ENCODE peak calls at places on chromosomes 1 and 21, in five cellular contexts. Z is spleen, D is RWPE1, A is fibroblast of mammary gland, S is GM23338. G is an unnamed sample.

GRCh38 chr1:47522890-47523811 is 85.3 kb downstream of the FOXD2 start:
- DNase-seq in Z (no peak), D (no peak), A (no peak), S (no peak), G (no peak)

GRCh38 chr1:55257958-55258357 is 42.8 kb upstream of the USP24 start:
- DNase-seq in Z (no peak), D (no peak), A (no peak), S (no peak), G (no peak)

GRCh38 chr1:9886063-9886742 is 23.9 kb downstream of the CTNNBIP1 start:
- DNase-seq in Z (no peak), D (no peak), A (no peak), S (no peak), G (no peak)

GRCh38 chr21:39562791-39563770 is 49.7 kb upstream of the B3GALT5 start:
- DNase-seq in Z (no peak), D (no peak), A (no peak), S (no peak), G (no peak)

GRCh38 chr1:201828451-201828819 is 522 bp upstream of the IPO9 start:
- DNase-seq in Z (no peak), D (no peak), A (no peak), S (no peak), G (no peak)

GRCh38 chr1:165773324-165773965 is 4.8 kb upstream of the TMCO1 start:
- DNase-seq in Z (no peak), D (peak), A (peak), S (no peak), G (no peak)

GRCh38 chr1:224795591-224795990 is 133.9 kb upstream of the DNAH14 start:
- DNase-seq in Z (no peak), D (no peak), A (no peak), S (no peak), G (no peak)

GRCh38 chr1:155892801-155893200 is 18.3 kb downstream of the RIT1 start:
- DNase-seq in Z (no peak), D (peak), A (peak), S (no peak), G (no peak)

GRCh38 chr1:151814426-151814825 is 9.2 kb upstream of the LINGO4 start:
- DNase-seq in Z (no peak), D (no peak), A (no peak), S (no peak), G (no peak)

GRCh38 chr1:179781962-179782361 is 38.9 kb downstream of the FAM163A start:
- DNase-seq in Z (no peak), D (no peak), A (peak), S (no peak), G (no peak)

GRCh38 chr1:48853006-48853405 is 76.3 kb upstream of the BEND5 start:
- DNase-seq in Z (no peak), D (peak), A (peak), S (no peak), G (no peak)

GRCh38 chr1:162328507-162328906 is 48.1 kb downstream of the SPATA46 start:
- DNase-seq in Z (no peak), D (no peak), A (no peak), S (no peak), G (no peak)

GRCh38 chr21:42062543-42063022 is 8.5 kb upstream of the UMODL1 start:
- DNase-seq in Z (peak), D (no peak), A (no peak), S (no peak), G (no peak)

GRCh38 chr1:165352109-165352441 is 4.4 kb downstream of the LMX1A start:
- DNase-seq in Z (no peak), D (no peak), A (no peak), S (peak), G (no peak)

GRCh38 chr1:156749429-156750118 is 1.9 kb downstream of the HDGF start:
- DNase-seq in Z (no peak), D (no peak), A (no peak), S (no peak), G (no peak)

GRCh38 chr1:163265547-163265946 is 56.2 kb upstream of the NUF2 start:
- DNase-seq in Z (no peak), D (no peak), A (no peak), S (no peak), G (no peak)

GRCh38 chr1:220927442-220927841 is 48.2 kb downstream of the HLX start:
- DNase-seq in Z (no peak), D (no peak), A (no peak), S (no peak), G (no peak)

GRCh38 chr1:198125995-198126758 is 30.6 kb upstream of the NEK7 start:
- DNase-seq in Z (no peak), D (peak), A (peak), S (no peak), G (no peak)

GRCh38 chr1:221758455-221758854 is 16.6 kb upstream of the DUSP10 start:
- DNase-seq in Z (no peak), D (no peak), A (no peak), S (no peak), G (no peak)

GRCh38 chr21:43910460-43910859 is 45.4 kb downstream of the AGPAT3 start:
- DNase-seq in Z (no peak), D (no peak), A (no peak), S (no peak), G (no peak)

GRCh38 chr1:101567582-101568189 is 330.9 kb downstream of the S1PR1 start:
- DNase-seq in Z (no peak), D (peak), A (peak), S (peak), G (peak)

GRCh38 chr1:40162791-40163441 is 1.7 kb downstream of the RLF start:
- DNase-seq in Z (no peak), D (peak), A (peak), S (peak), G (no peak)

GRCh38 chr1:40155910-40156309 is 5.3 kb upstream of the RLF start:
- DNase-seq in Z (no peak), D (no peak), A (no peak), S (no peak), G (no peak)

GRCh38 chr1:40161888-40162397 is 756 bp downstream of the RLF start:
- DNase-seq in Z (no peak), D (no peak), A (peak), S (no peak), G (no peak)

GRCh38 chr1:40160806-40161124 is 422 bp upstream of the RLF start:
- DNase-seq in Z (no peak), D (no peak), A (no peak), S (no peak), G (no peak)

GRCh38 chr1:40161125-40161887 is at the start of gene RLF:
- DNase-seq in Z (peak), D (peak), A (peak), S (peak), G (peak)
- TF ChIP-seq CTCF in Z (no peak), D (no peak), A (no peak), S (no peak), G (no peak)

GRCh38 chr1:231550448-231550781 is 21.9 kb downstream of the TSNAX start:
- DNase-seq in Z (no peak), D (peak), A (peak), S (peak), G (peak)
- TF ChIP-seq CTCF in Z (no peak), D (peak), A (peak), S (peak), G (peak)

GRCh38 chr1:41431490-41432350 is 52.8 kb downstream of the EDN2 start:
- DNase-seq in Z (no peak), D (no peak), A (no peak), S (no peak), G (no peak)
- TF ChIP-seq CTCF in Z (no peak), D (no peak), A (no peak), S (no peak), G (no peak)

DNA sequence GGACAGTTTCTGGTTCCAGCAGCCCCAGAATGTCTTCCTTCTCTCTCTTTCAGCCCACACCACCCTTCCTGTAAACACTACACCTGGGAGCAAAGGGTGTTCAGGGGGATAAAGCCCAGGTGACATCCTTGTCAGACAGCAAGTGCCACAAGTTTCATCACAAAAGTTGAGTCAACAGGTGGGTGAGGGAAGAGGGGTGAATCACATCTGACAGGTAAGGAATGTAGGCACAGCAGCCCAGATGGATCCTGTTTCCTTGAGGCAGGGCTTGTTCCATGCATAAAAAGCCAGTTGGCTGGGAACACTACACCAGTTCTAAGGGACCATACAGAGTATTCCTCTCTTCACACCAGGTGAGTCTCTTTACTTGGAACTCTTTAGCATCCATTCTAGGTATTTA is at the start of gene SPRR1B:
- DNase-seq in Z (no peak), D (peak), A (no peak), S (no peak), G (no peak)
- TF ChIP-seq CTCF in Z (no peak), D (no peak), A (no peak), S (no peak), G (no peak)

GRCh38 chr1:22452401-22452963 is 831 bp downstream of the ZBTB40 start:
- DNase-seq in Z (no peak), D (peak), A (peak), S (no peak), G (no peak)
- TF ChIP-seq CTCF in Z (no peak), D (no peak), A (no peak), S (no peak), G (no peak)

G was measured in endothelial cell.